ENCODE peak calls at places on chromosomes 4 and X, in four cellular contexts. K is K562, B is GM12878, P is HepG2. D is an unnamed sample.
A peak's percentile ranks its signal among the peaks of the same experiment; 100 is the strongest.

GRCh38 chr4:76821661-76822060 is 76.3 kb downstream of the SOWAHB start:
- DNase-seq in K (no peak), B (no peak), P (no peak), D (no peak)

GRCh38 chr4:14091966-14092365 is 464.4 kb upstream of the BOD1L1 start:
- DNase-seq in K (no peak), B (no peak), P (no peak), D (no peak)

GRCh38 chr4:153060191-153060590 is 124.1 kb downstream of the FHDC1 start:
- DNase-seq in K (no peak), B (no peak), P (no peak), D (no peak)

GRCh38 chr4:15557806-15558550 is 88.3 kb downstream of the CC2D2A start:
- DNase-seq in K (no peak), B (no peak), P (no peak), D (no peak)

GRCh38 chr4:29708473-29708872 is 1011.7 kb upstream of the PCDH7 start:
- DNase-seq in K (no peak), B (no peak), P (no peak), D (no peak)

GRCh38 chr4:104491396-104491821 is 3.3 kb downstream of the CXXC4 start:
- DNase-seq in K (peak; percentile 60), B (no peak), P (no peak), D (peak; percentile 21)

GRCh38 chrX:71618303-71618721 is at the start of gene CXCR3:
- DNase-seq in K (no peak), B (peak; percentile 83), P (no peak), D (no peak)

GRCh38 chr4:40283968-40284367 is 51.2 kb upstream of the CHRNA9 start:
- DNase-seq in K (peak; percentile 41), B (no peak), P (no peak), D (no peak)

GRCh38 chr4:106587558-106587957 is 219.0 kb upstream of the GIMD1 start:
- DNase-seq in K (no peak), B (no peak), P (no peak), D (peak; percentile 5)

GRCh38 chr4:148883891-148884290 is 441.7 kb upstream of the NR3C2 start:
- DNase-seq in K (no peak), B (no peak), P (no peak), D (no peak)

GRCh38 chr4:89469930-89470375 is 162.4 kb upstream of the GPRIN3 start:
- DNase-seq in K (no peak), B (peak; percentile 25), P (no peak), D (no peak)

GRCh38 chr4:19540859-19541258 is 710.8 kb upstream of the SLIT2 start:
- DNase-seq in K (no peak), B (no peak), P (no peak), D (no peak)

GRCh38 chrX:9878141-9878875 is 88.8 kb upstream of the CLDN34 start:
- DNase-seq in K (no peak), B (no peak), P (no peak), D (no peak)

GRCh38 chrX:152639426-152639825 is 1.7 kb downstream of the GABRQ start:
- DNase-seq in K (no peak), B (no peak), P (no peak), D (no peak)

GRCh38 chrX:38893441-38893840 is 92.2 kb downstream of the MID1IP1 start:
- DNase-seq in K (no peak), B (no peak), P (no peak), D (no peak)

GRCh38 chr4:156971168-156971601 is 414 bp downstream of the PDGFC start:
- DNase-seq in K (no peak), B (no peak), P (no peak), D (peak; percentile 21)

GRCh38 chrX:24298191-24298590 is 15.7 kb downstream of the SUPT20HL2 start:
- DNase-seq in K (no peak), B (no peak), P (no peak), D (no peak)

GRCh38 chr4:123418486-123418931 is 21.9 kb downstream of the SPRY1 start:
- DNase-seq in K (no peak), B (no peak), P (peak; percentile 97), D (no peak)

GRCh38 chr4:100026066-100026465 is 76.0 kb upstream of the H2AZ1 start:
- DNase-seq in K (no peak), B (no peak), P (no peak), D (no peak)

GRCh38 chr4:138775485-138775884 is 240.1 kb upstream of the NOCT start:
- DNase-seq in K (no peak), B (no peak), P (no peak), D (no peak)

GRCh38 chr4:152936446-152937279 is 540 bp downstream of the FHDC1 start:
- DNase-seq in K (peak; percentile 35), B (no peak), P (no peak), D (peak; percentile 44)

GRCh38 chr4:138297743-138298405 is 55.7 kb upstream of the SLC7A11 start:
- DNase-seq in K (no peak), B (no peak), P (no peak), D (no peak)

GRCh38 chr4:143700420-143701352 is at the start of gene FREM3:
- DNase-seq in K (no peak), B (no peak), P (no peak), D (peak; percentile 34)

GRCh38 chr4:153267013-153267412 is 62.8 kb downstream of the TRIM2 start:
- DNase-seq in K (no peak), B (no peak), P (no peak), D (no peak)

GRCh38 chr4:87679449-87680169 is 29.5 kb downstream of the DMP1 start:
- DNase-seq in K (peak; percentile 57), B (peak; percentile 2), P (peak; percentile 48), D (peak; percentile 72)

GRCh38 chrX:150227321-150227860 is 135.7 kb upstream of the MAMLD1 start:
- DNase-seq in K (no peak), B (no peak), P (no peak), D (no peak)

GRCh38 chrX:47170861-47171692 is 22.6 kb upstream of the UBA1 start:
- DNase-seq in K (no peak), B (no peak), P (no peak), D (no peak)

GRCh38 chr4:169279111-169279510 is 8.4 kb upstream of the SH3RF1 start:
- DNase-seq in K (no peak), B (no peak), P (no peak), D (no peak)

GRCh38 chr4:1554876-1555265 is 129.2 kb downstream of the FAM53A start:
- DNase-seq in K (no peak), B (no peak), P (no peak), D (no peak)
- TF ChIP-seq FOXK2 in K (no peak), B (no peak), P (no peak), D (no peak)

GRCh38 chrX:69237228-69237627 is 72.0 kb upstream of the PJA1 start:
- DNase-seq in K (no peak), B (no peak), P (no peak), D (no peak)

GRCh38 chrX:69238960-69239231 is 73.6 kb upstream of the PJA1 start:
- DNase-seq in K (no peak), B (no peak), P (no peak), D (no peak)

GRCh38 chrX:69234624-69235023 is 69.4 kb upstream of the PJA1 start:
- DNase-seq in K (no peak), B (no peak), P (no peak), D (no peak)

GRCh38 chrX:69236641-69237040 is 71.4 kb upstream of the PJA1 start:
- DNase-seq in K (no peak), B (no peak), P (no peak), D (no peak)

DNA sequence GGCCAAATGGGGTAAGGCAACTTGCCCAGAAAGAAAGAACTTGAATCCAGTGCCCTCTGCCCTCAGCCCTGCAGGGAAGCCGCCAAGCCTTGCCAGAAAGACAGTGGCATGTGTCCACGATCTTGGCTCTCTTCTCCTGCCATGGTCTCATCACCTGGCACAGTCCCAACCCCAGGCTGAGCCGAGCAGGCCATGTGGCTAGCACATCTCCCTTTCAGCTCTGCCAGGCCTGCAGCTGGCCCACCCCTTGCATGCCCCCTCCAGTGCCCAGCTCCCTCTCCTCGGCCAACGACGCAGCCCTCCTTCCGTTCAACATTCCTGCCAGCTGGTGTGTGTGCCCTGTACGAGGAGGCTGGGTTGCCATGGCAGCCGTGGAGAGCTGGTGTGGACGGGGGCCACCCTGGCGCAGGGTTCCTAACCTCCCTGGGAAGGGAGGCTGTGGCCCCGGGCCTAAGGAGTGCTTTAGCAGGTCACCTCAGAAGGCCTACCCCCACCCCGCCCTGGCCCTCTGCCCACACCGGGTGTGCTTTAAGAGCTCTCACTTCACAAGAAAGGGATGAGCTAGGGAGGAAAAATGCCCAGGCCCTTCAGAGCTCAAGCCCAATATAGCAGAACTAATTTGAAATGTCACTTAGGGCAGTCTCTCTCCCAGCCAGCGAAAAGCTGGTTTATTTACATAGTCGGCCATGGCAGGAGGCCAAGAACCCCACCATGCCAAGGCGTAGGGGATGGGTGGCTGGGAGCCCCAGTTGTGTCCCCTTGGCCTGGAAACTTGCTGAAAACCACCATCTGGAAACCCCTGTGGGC is 73.1 kb upstream of the PJA1 start:
- DNase-seq in K (no peak), B (no peak), P (no peak), D (no peak)
- TF ChIP-seq FOXK2 in K (no peak), B (no peak), P (no peak), D (no peak)

GRCh38 chr4:182697094-182697493 is 220.1 kb downstream of the DCTD start:
- DNase-seq in K (no peak), B (no peak), P (no peak), D (no peak)
- TF ChIP-seq FOXK2 in K (no peak), B (no peak), P (no peak), D (no peak)

GRCh38 chr4:37994569-37994968 is 34.4 kb downstream of the PTTG2 start:
- DNase-seq in K (no peak), B (no peak), P (no peak), D (no peak)

GRCh38 chr4:37999000-37999745 is 39.0 kb downstream of the PTTG2 start:
- DNase-seq in K (no peak), B (no peak), P (no peak), D (no peak)

GRCh38 chr4:37995299-37995821 is 35.2 kb downstream of the PTTG2 start:
- DNase-seq in K (peak; percentile 66), B (no peak), P (no peak), D (no peak)

GRCh38 chr4:37995981-37996770 is 36.0 kb downstream of the PTTG2 start:
- DNase-seq in K (no peak), B (no peak), P (no peak), D (no peak)

DNA sequence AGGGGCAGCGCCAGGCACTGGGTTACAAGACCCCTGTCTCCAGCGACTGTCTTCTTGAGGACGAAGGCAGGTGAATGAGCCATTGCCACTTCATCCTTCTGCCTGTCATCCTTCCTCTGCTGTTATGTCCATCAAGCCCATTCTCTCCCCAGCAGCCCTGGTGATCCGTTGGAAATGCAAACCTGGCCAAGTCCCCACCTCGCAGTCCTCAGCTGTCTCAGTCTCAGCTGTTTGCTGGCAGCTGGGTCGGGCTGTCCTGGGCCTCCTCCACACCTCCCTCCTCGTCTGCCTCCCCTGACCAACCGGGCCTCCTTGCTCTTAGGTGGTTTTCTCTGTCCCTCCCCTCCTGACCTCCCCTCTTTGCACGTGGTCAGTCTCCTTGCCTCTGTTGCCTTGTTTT is 38.0 kb downstream of the PTTG2 start:
- DNase-seq in K (no peak), B (no peak), P (no peak), D (no peak)
- TF ChIP-seq FOXK2 in K (no peak), B (no peak), P (no peak), D (no peak)